ENCODE peak calls at places on chromosomes 3 and 15, in ten cellular contexts. N, L, X, K, W, P, Y, A, D and T are unnamed samples.

GRCh38 chr3:117527346-117527745 is 817.8 kb downstream of the TUSC7 start:
- DNase-seq in A (no peak), L (no peak), D (no peak), N (no peak), Y (no peak), P (no peak), X (no peak), W (no peak), K (no peak), T (no peak)

GRCh38 chr15:89647191-89647851 is 7.9 kb downstream of the KIF7 start:
- DNase-seq in D (peak; percentile 86), N (peak; percentile 68), L (no peak), W (peak; percentile 87), K (peak; percentile 75), X (peak; percentile 70), A (peak; percentile 56), Y (peak; percentile 94), P (peak; percentile 71), T (peak; percentile 89)

GRCh38 chr3:140242818-140243276 is 307.9 kb downstream of the CLSTN2 start:
- DNase-seq in K (peak; percentile 10), X (no peak), D (no peak), A (no peak), N (no peak), P (no peak), W (no peak), Y (no peak), L (no peak), T (no peak)

GRCh38 chr15:64619880-64620839 is 155.2 kb downstream of the RBPMS2 start:
- DNase-seq in W (no peak), K (peak; percentile 64), D (no peak), L (peak; percentile 36), X (no peak), N (peak; percentile 65), A (no peak), Y (no peak), P (no peak), T (no peak)

GRCh38 chr3:64345351-64345750 is 120.1 kb upstream of the PRICKLE2 start:
- DNase-seq in N (peak; percentile 96), K (peak; percentile 97), P (peak; percentile 29), W (no peak), X (no peak), D (no peak), A (no peak), L (peak; percentile 86), Y (peak; percentile 9), T (no peak)

GRCh38 chr15:63040509-63040908 is 2.0 kb upstream of the TPM1 start:
- DNase-seq in K (no peak), P (no peak), Y (no peak), L (no peak), N (no peak), A (no peak), X (no peak), W (no peak), D (no peak), T (no peak)

GRCh38 chr15:72113347-72114031 is 4.5 kb downstream of the MYO9A start:
- DNase-seq in K (no peak), P (no peak), D (no peak), X (no peak), W (no peak), L (no peak), Y (no peak), A (no peak), N (no peak), T (no peak)

GRCh38 chr15:57861039-57861638 is 154.6 kb downstream of the POLR2M start:
- DNase-seq in X (peak; percentile 36), L (peak; percentile 39), W (no peak), K (peak; percentile 83), A (no peak), P (peak; percentile 20), N (peak; percentile 85), D (no peak), Y (peak; percentile 24), T (no peak)

GRCh38 chr3:46926039-46926438 is 48.5 kb downstream of the PTH1R start:
- DNase-seq in N (peak; percentile 66), Y (no peak), K (peak; percentile 36), A (no peak), P (peak; percentile 94), W (peak; percentile 82), X (no peak), L (no peak), D (peak; percentile 20), T (peak; percentile 75)

GRCh38 chr3:4247391-4247790 is 55.8 kb upstream of the SETMAR start:
- DNase-seq in D (no peak), A (no peak), Y (no peak), N (no peak), W (no peak), L (no peak), X (no peak), K (no peak), P (no peak), T (no peak)

GRCh38 chr3:188343894-188344293 is 189.9 kb downstream of the LPP start:
- DNase-seq in A (no peak), P (no peak), Y (no peak), D (no peak), X (peak; percentile 17), L (no peak), K (no peak), W (no peak), N (no peak), T (no peak)

GRCh38 chr15:96629501-96629900 is 299.0 kb downstream of the NR2F2 start:
- DNase-seq in X (peak; percentile 28), L (no peak), N (peak; percentile 1), Y (no peak), W (no peak), A (no peak), K (no peak), D (peak; percentile 36), P (no peak), T (no peak)

GRCh38 chr3:169085827-169086226 is 577.7 kb downstream of the MECOM start:
- DNase-seq in Y (no peak), L (peak; percentile 95), A (no peak), D (no peak), W (no peak), N (peak; percentile 95), P (no peak), K (peak; percentile 96), X (no peak), T (no peak)

GRCh38 chr15:101048191-101049011 is 129.2 kb downstream of the LRRK1 start:
- DNase-seq in D (no peak), N (no peak), L (no peak), W (peak; percentile 59), K (no peak), A (no peak), P (no peak), Y (peak; percentile 30), X (peak; percentile 21), T (peak; percentile 89)

GRCh38 chr3:197490098-197490497 is 65.7 kb downstream of the BDH1 start:
- DNase-seq in L (no peak), X (no peak), Y (no peak), A (no peak), N (peak; percentile 75), P (no peak), D (no peak), W (no peak), K (peak; percentile 63), T (no peak)
- TF ChIP-seq CTCF in L (no peak), X (no peak), Y (no peak), A (no peak), N (peak; percentile 25), P (no peak), D (no peak), W (no peak), K (no peak), T (peak; percentile 54)

GRCh38 chr3:102092617-102093466 is 243.5 kb downstream of the NFKBIZ start:
- DNase-seq in D (no peak), L (no peak), X (no peak), Y (no peak), N (peak; percentile 31), W (no peak), K (peak; percentile 42), P (no peak), A (no peak), T (no peak)

GRCh38 chr3:102095383-102095782 is 246.1 kb downstream of the NFKBIZ start:
- DNase-seq in Y (no peak), X (no peak), N (no peak), K (no peak), A (no peak), P (no peak), W (no peak), L (no peak), D (no peak), T (no peak)

GRCh38 chr3:102096066-102096465 is 246.8 kb downstream of the NFKBIZ start:
- DNase-seq in Y (no peak), X (no peak), D (no peak), N (no peak), W (no peak), K (no peak), P (no peak), L (no peak), A (no peak), T (no peak)

GRCh38 chr3:102091358-102091757 is 242.0 kb downstream of the NFKBIZ start:
- DNase-seq in W (no peak), X (no peak), L (no peak), D (no peak), N (no peak), K (no peak), Y (no peak), A (no peak), P (no peak), T (no peak)

DNA sequence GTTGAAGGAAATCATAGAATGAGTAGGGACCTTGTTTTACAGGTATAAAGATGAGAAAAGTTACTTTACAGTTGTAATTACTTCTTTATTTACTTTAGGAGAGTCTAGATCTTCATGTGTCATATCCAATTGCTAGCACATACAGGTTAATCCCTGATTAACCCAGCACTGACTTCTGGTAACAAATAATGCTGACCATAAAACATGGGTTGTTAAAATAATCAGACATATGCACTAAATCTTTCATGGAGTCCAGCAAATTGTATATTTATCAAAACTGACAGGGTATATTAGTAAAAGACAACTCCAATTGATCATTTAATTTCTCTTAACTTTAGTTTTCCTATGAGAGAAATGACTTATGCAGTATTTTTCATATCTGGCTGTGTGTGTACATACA is 245.2 kb downstream of the NFKBIZ start:
- DNase-seq in L (no peak), K (no peak), X (no peak), P (no peak), Y (no peak), N (no peak), A (no peak), D (no peak), W (no peak), T (no peak)
- TF ChIP-seq CTCF in L (no peak), K (no peak), X (no peak), P (no peak), Y (no peak), N (no peak), A (no peak), D (no peak), W (no peak), T (no peak)

DNA sequence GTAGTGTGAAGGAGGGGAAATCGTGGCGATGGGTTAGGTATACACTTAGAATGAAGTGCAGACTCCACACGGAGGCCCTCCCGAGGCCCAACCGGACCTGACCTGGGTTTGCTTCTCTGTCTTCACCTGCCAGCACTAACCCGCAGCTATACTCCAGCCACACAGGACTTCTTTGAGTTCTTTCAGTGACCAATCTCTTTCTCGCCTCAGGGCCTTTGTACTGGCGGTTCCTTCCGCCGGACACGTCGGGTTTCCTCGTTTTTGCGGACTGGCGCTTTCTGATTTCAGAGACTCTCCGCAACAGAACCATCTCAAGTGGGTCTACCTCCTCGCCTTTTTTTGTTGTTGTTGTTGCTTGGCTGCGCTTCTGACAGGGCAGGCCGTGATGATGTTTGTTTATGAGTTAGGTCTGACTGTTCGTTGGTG is at the start of gene NEIL1:
- DNase-seq in D (no peak), L (no peak), X (no peak), A (no peak), P (no peak), Y (no peak), K (no peak), N (no peak), W (peak; percentile 73), T (no peak)
- TF ChIP-seq CTCF in D (no peak), L (no peak), X (no peak), A (no peak), P (no peak), Y (no peak), K (no peak), N (no peak), W (no peak), T (no peak)

GRCh38 chr15:31214158-31214863 is 112.3 kb upstream of the KLF13 start:
- DNase-seq in L (no peak), W (no peak), A (no peak), D (no peak), Y (no peak), X (no peak), K (no peak), P (no peak), N (no peak), T (no peak)
- TF ChIP-seq CTCF in L (no peak), W (no peak), A (no peak), D (no peak), Y (no peak), X (no peak), K (no peak), P (no peak), N (no peak), T (no peak)